ENCODE peak calls at places on chromosome 14, in seven cellular contexts. Y is mesenchymal stem cell, Z is H9, H is IMR-90, A is H1, O is mesendoderm, L is trophoblast cell. W is an unnamed sample.

GRCh38 chr14:58298477-58298879 is at the start of gene ARID4A:
- DNase-seq in Y (no peak), Z (no peak), H (no peak), O (no peak), L (peak; percentile 34), A (no peak), W (no peak)

GRCh38 chr14:69900603-69901002 is 21.4 kb downstream of the SMOC1 start:
- DNase-seq in H (no peak), Z (no peak), A (no peak), L (no peak), Y (no peak), O (no peak), W (no peak)

GRCh38 chr14:93930989-93931307 is 3.8 kb downstream of the FAM181A start:
- DNase-seq in A (no peak), Z (no peak), H (no peak), O (no peak), L (peak; percentile 14), Y (no peak), W (no peak)

GRCh38 chr14:91315844-91316267 is 71.4 kb upstream of the GPR68 start:
- DNase-seq in Y (no peak), H (no peak), O (peak; percentile 7), Z (no peak), A (no peak), L (no peak), W (no peak)

GRCh38 chr14:34180428-34180827 is 229.6 kb upstream of the EGLN3 start:
- DNase-seq in Z (no peak), H (no peak), O (no peak), A (no peak), L (no peak), Y (no peak), W (no peak)

GRCh38 chr14:73740921-73741326 is 26.7 kb upstream of the PNMA1 start:
- DNase-seq in Y (peak; percentile 57), A (no peak), O (peak; percentile 67), L (peak; percentile 89), H (no peak), Z (peak; percentile 86), W (no peak)

GRCh38 chr14:50822501-50823042 is 8.4 kb downstream of the NIN start:
- DNase-seq in A (no peak), Z (no peak), L (no peak), H (no peak), Y (peak; percentile 19), O (no peak), W (no peak)

GRCh38 chr14:103522649-103523582 is at the start of gene CKB:
- DNase-seq in Z (peak; percentile 75), O (peak; percentile 71), A (no peak), Y (peak; percentile 71), L (peak; percentile 50), H (peak; percentile 45), W (peak; percentile 74)

GRCh38 chr14:94180655-94181271 is 6.6 kb downstream of the PPP4R4 start:
- DNase-seq in A (no peak), Z (no peak), H (peak; percentile 42), Y (peak; percentile 51), L (peak; percentile 62), O (peak; percentile 62), W (peak; percentile 37)

GRCh38 chr14:36217732-36218131 is 41.2 kb upstream of the PTCSC3 start:
- DNase-seq in O (no peak), Z (no peak), L (no peak), H (no peak), Y (no peak), A (no peak), W (no peak)

GRCh38 chr14:104245075-104245474 is 106.7 kb downstream of the KIF26A start:
- DNase-seq in Y (no peak), A (no peak), Z (peak; percentile 12), H (no peak), O (no peak), L (no peak), W (no peak)

GRCh38 chr14:34137001-34137400 is 186.1 kb upstream of the EGLN3 start:
- DNase-seq in O (no peak), Y (no peak), H (no peak), L (peak; percentile 53), Z (no peak), A (no peak), W (no peak)

GRCh38 chr14:43411841-43412240 is 1095.2 kb downstream of the FSCB start:
- DNase-seq in Y (peak; percentile 5), H (no peak), A (no peak), O (no peak), L (no peak), Z (no peak), W (no peak)

GRCh38 chr14:68278568-68279436 is 459.2 kb downstream of the RAD51B start:
- DNase-seq in A (no peak), Z (no peak), O (peak; percentile 34), Y (peak; percentile 90), L (peak; percentile 44), H (peak; percentile 64), W (no peak)

GRCh38 chr14:103056322-103057027 is 874 bp downstream of the CDC42BPB start:
- DNase-seq in L (no peak), H (peak; percentile 55), A (no peak), Y (peak; percentile 78), Z (peak; percentile 69), O (peak; percentile 87), W (no peak)

GRCh38 chr14:90111895-90112534 is 50.2 kb downstream of the KCNK13 start:
- DNase-seq in L (peak; percentile 32), Y (peak; percentile 26), O (no peak), A (no peak), H (peak; percentile 87), Z (no peak), W (no peak)

GRCh38 chr14:76551906-76552305 is 176.0 kb downstream of the ESRRB start:
- DNase-seq in Y (no peak), O (peak; percentile 86), H (no peak), A (no peak), L (no peak), Z (peak; percentile 62), W (no peak)

GRCh38 chr14:37597538-37598084 is 2.2 kb downstream of the TTC6 start:
- DNase-seq in A (no peak), L (no peak), Z (peak; percentile 71), H (no peak), O (peak; percentile 76), Y (peak; percentile 40), W (no peak)

GRCh38 chr14:87121716-87122115 is 871.3 kb downstream of the GALC start:
- DNase-seq in Z (no peak), L (no peak), O (no peak), A (no peak), H (no peak), Y (no peak), W (no peak)

GRCh38 chr14:60254176-60254575 is 5.2 kb downstream of the PPM1A start:
- DNase-seq in Y (no peak), L (no peak), O (no peak), Z (no peak), A (no peak), H (no peak), W (no peak)

GRCh38 chr14:65206448-65207096 is 104.3 kb upstream of the MAX start:
- DNase-seq in Y (peak; percentile 52), O (no peak), Z (no peak), L (no peak), H (peak; percentile 91), A (no peak), W (no peak)

GRCh38 chr14:85529803-85530574 is at the start of gene FLRT2:
- DNase-seq in H (peak; percentile 44), L (no peak), A (no peak), Y (peak; percentile 72), O (peak; percentile 80), Z (peak; percentile 61), W (peak; percentile 23)

GRCh38 chr14:64729386-64730060 is 25.3 kb downstream of the PLEKHG3 start:
- DNase-seq in Z (no peak), O (no peak), L (no peak), A (no peak), Y (no peak), H (no peak), W (no peak)

GRCh38 chr14:47186491-47186890 is 488.9 kb downstream of the MDGA2 start:
- DNase-seq in A (no peak), H (no peak), Y (peak; percentile 67), Z (no peak), L (peak; percentile 2), O (peak; percentile 13), W (no peak)

GRCh38 chr14:68768316-68768715 is 24.6 kb downstream of the ZFP36L1 start:
- DNase-seq in Y (no peak), H (no peak), L (no peak), A (no peak), O (no peak), Z (no peak), W (no peak)

GRCh38 chr14:20632831-20633771 is 8.4 kb downstream of the OR6S1 start:
- DNase-seq in Y (peak; percentile 87), H (peak; percentile 85), A (peak; percentile 87), Z (peak; percentile 92), O (peak; percentile 99), L (peak; percentile 85), W (peak; percentile 72)

GRCh38 chr14:99728231-99728920 is 44.3 kb downstream of the CYP46A1 start:
- DNase-seq in Z (peak; percentile 24), Y (no peak), L (no peak), O (no peak), H (no peak), A (no peak), W (no peak)

GRCh38 chr14:103130965-103131364 is 7.7 kb downstream of the TNFAIP2 start:
- DNase-seq in H (peak; percentile 90), O (no peak), L (peak; percentile 56), Z (no peak), Y (no peak), A (no peak), W (no peak)

GRCh38 chr14:88791629-88792571 is 853 bp downstream of the EML5 start:
- DNase-seq in A (no peak), Y (no peak), L (no peak), O (peak; percentile 6), Z (peak; percentile 37), H (no peak), W (peak; percentile 12)

GRCh38 chr14:74949211-74949610 is 6.2 kb downstream of the PGF start:
- DNase-seq in H (no peak), L (no peak), Y (no peak), A (no peak), O (no peak), Z (no peak), W (no peak)
- H2BK5ac ChIP-seq in H (no peak overlapping the region), L (no peak overlapping the region), Y (no peak overlapping the region), A (no peak overlapping the region), O (no peak overlapping the region), Z (no peak overlapping the region), W (no peak overlapping the region)

GRCh38 chr14:23629831-23630396 is 6.2 kb upstream of the DHRS2 start:
- DNase-seq in L (peak; percentile 96), Y (no peak), H (peak; percentile 32), O (no peak), Z (no peak), A (no peak), W (no peak)
- H2BK5ac ChIP-seq in L (no peak overlapping the region), Y (no peak overlapping the region), H (no peak overlapping the region), O (peak overlapping the region; percentile 49), Z (no peak overlapping the region), A (no peak overlapping the region), W (no peak overlapping the region)

GRCh38 chr14:101209594-101209993 is 306.1 kb upstream of the RTL1 start:
- DNase-seq in Z (no peak), Y (no peak), A (no peak), L (no peak), H (no peak), O (no peak), W (no peak)
- H2BK5ac ChIP-seq in Z (no peak overlapping the region), Y (no peak overlapping the region), A (no peak overlapping the region), L (no peak overlapping the region), H (no peak overlapping the region), O (no peak overlapping the region), W (no peak overlapping the region)

DNA sequence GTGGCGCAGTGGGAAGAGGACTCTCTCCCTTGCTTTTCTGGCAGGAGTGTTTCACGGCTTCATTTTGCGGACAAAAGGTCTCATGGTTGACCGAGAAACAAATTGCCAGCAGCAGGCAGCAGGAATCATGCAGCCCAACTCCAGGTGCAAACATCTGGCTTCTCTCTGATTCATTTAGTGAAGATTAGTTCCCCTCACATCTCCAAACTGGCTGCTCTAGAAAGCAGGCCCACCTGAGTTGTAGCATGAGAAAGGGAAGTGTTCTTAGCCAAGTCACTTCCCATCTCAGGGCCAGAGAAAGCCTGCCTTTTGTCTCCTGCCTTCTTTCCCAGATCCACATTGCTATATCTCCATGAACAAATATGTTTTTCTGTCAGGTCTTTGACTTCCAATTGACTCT is 120.8 kb upstream of the CCDC196 start:
- DNase-seq in A (no peak), O (no peak), H (no peak), L (no peak), Z (no peak), Y (no peak), W (no peak)
- H2BK5ac ChIP-seq in A (no peak overlapping the region), O (no peak overlapping the region), H (no peak overlapping the region), L (no peak overlapping the region), Z (no peak overlapping the region), Y (no peak overlapping the region), W (no peak overlapping the region)

W was measured in neuronal stem cell.